ENCODE peak calls at places on chromosomes 7 and 10, in five cellular contexts. One of them, this sample, is unnamed.

GRCh38 chr10:103820101-103821062 is 35.0 kb downstream of the SH3PXD2A start:
- ATAC-seq in stimulated activated naive CD8-positive, alpha-beta T cell treated with anti-CD3 and anti-CD28 coated beads, Interleukin-15, amount 100 ng/mL, for 72 hours: no peak
- ATAC-seq in naive thymus-derived CD8-positive, alpha-beta T cell: no peak
- ATAC-seq in natural killer cell: no peak
- ATAC-seq in activated CD8-positive, alpha-beta T cell treated with anti-CD3 and anti-CD28 coated beads for 36 hours: no peak
- ATAC-seq in this sample: peak

GRCh38 chr10:86377797-86378146 is 11.2 kb upstream of the GRID1 start:
- ATAC-seq in naive thymus-derived CD8-positive, alpha-beta T cell: no peak
- ATAC-seq in stimulated activated naive CD8-positive, alpha-beta T cell treated with anti-CD3 and anti-CD28 coated beads, Interleukin-15, amount 100 ng/mL, for 72 hours: no peak
- ATAC-seq in activated CD8-positive, alpha-beta T cell treated with anti-CD3 and anti-CD28 coated beads for 36 hours: no peak
- ATAC-seq in natural killer cell: no peak
- ATAC-seq in this sample: no peak

GRCh38 chr7:135207739-135208416 is 3.4 kb downstream of the WDR91 start:
- ATAC-seq in naive thymus-derived CD8-positive, alpha-beta T cell: no peak
- ATAC-seq in natural killer cell: no peak
- ATAC-seq in activated CD8-positive, alpha-beta T cell treated with anti-CD3 and anti-CD28 coated beads for 36 hours: no peak
- ATAC-seq in stimulated activated naive CD8-positive, alpha-beta T cell treated with anti-CD3 and anti-CD28 coated beads, Interleukin-15, amount 100 ng/mL, for 72 hours: no peak
- ATAC-seq in this sample: no peak

GRCh38 chr7:7017707-7018265 is 164.6 kb upstream of the C1GALT1 start:
- ATAC-seq in naive thymus-derived CD8-positive, alpha-beta T cell: no peak
- ATAC-seq in natural killer cell: no peak
- ATAC-seq in activated CD8-positive, alpha-beta T cell treated with anti-CD3 and anti-CD28 coated beads for 36 hours: no peak
- ATAC-seq in stimulated activated naive CD8-positive, alpha-beta T cell treated with anti-CD3 and anti-CD28 coated beads, Interleukin-15, amount 100 ng/mL, for 72 hours: no peak
- ATAC-seq in this sample: no peak

GRCh38 chr10:61399386-61399785 is 53.8 kb downstream of the TMEM26 start:
- ATAC-seq in naive thymus-derived CD8-positive, alpha-beta T cell: no peak
- ATAC-seq in activated CD8-positive, alpha-beta T cell treated with anti-CD3 and anti-CD28 coated beads for 36 hours: no peak
- ATAC-seq in stimulated activated naive CD8-positive, alpha-beta T cell treated with anti-CD3 and anti-CD28 coated beads, Interleukin-15, amount 100 ng/mL, for 72 hours: no peak
- ATAC-seq in natural killer cell: no peak
- ATAC-seq in this sample: no peak

GRCh38 chr10:121288864-121289659 is 309.2 kb downstream of the FGFR2 start:
- ATAC-seq in activated CD8-positive, alpha-beta T cell treated with anti-CD3 and anti-CD28 coated beads for 36 hours: no peak
- ATAC-seq in natural killer cell: no peak
- ATAC-seq in naive thymus-derived CD8-positive, alpha-beta T cell: no peak
- ATAC-seq in stimulated activated naive CD8-positive, alpha-beta T cell treated with anti-CD3 and anti-CD28 coated beads, Interleukin-15, amount 100 ng/mL, for 72 hours: no peak
- ATAC-seq in this sample: no peak

GRCh38 chr10:122062831-122063674 is 74.1 kb downstream of the TACC2 start:
- ATAC-seq in naive thymus-derived CD8-positive, alpha-beta T cell: no peak
- ATAC-seq in stimulated activated naive CD8-positive, alpha-beta T cell treated with anti-CD3 and anti-CD28 coated beads, Interleukin-15, amount 100 ng/mL, for 72 hours: no peak
- ATAC-seq in natural killer cell: no peak
- ATAC-seq in activated CD8-positive, alpha-beta T cell treated with anti-CD3 and anti-CD28 coated beads for 36 hours: no peak
- ATAC-seq in this sample: peak

GRCh38 chr10:48246501-48246900 is 28.0 kb downstream of the FRMPD2 start:
- ATAC-seq in naive thymus-derived CD8-positive, alpha-beta T cell: no peak
- ATAC-seq in stimulated activated naive CD8-positive, alpha-beta T cell treated with anti-CD3 and anti-CD28 coated beads, Interleukin-15, amount 100 ng/mL, for 72 hours: no peak
- ATAC-seq in natural killer cell: no peak
- ATAC-seq in activated CD8-positive, alpha-beta T cell treated with anti-CD3 and anti-CD28 coated beads for 36 hours: no peak
- ATAC-seq in this sample: no peak

GRCh38 chr7:27784399-27785053 is 44.6 kb downstream of the TAX1BP1 start:
- ATAC-seq in activated CD8-positive, alpha-beta T cell treated with anti-CD3 and anti-CD28 coated beads for 36 hours: peak
- ATAC-seq in natural killer cell: peak
- ATAC-seq in stimulated activated naive CD8-positive, alpha-beta T cell treated with anti-CD3 and anti-CD28 coated beads, Interleukin-15, amount 100 ng/mL, for 72 hours: peak
- ATAC-seq in naive thymus-derived CD8-positive, alpha-beta T cell: peak
- ATAC-seq in this sample: no peak

GRCh38 chr7:44276571-44277101 is 48.8 kb downstream of the CAMK2B start:
- ATAC-seq in naive thymus-derived CD8-positive, alpha-beta T cell: no peak
- ATAC-seq in stimulated activated naive CD8-positive, alpha-beta T cell treated with anti-CD3 and anti-CD28 coated beads, Interleukin-15, amount 100 ng/mL, for 72 hours: no peak
- ATAC-seq in activated CD8-positive, alpha-beta T cell treated with anti-CD3 and anti-CD28 coated beads for 36 hours: no peak
- ATAC-seq in natural killer cell: no peak
- ATAC-seq in this sample: no peak

GRCh38 chr10:5956146-5956914 is 21.0 kb downstream of the IL15RA start:
- ATAC-seq in natural killer cell: no peak
- ATAC-seq in activated CD8-positive, alpha-beta T cell treated with anti-CD3 and anti-CD28 coated beads for 36 hours: no peak
- ATAC-seq in naive thymus-derived CD8-positive, alpha-beta T cell: no peak
- ATAC-seq in stimulated activated naive CD8-positive, alpha-beta T cell treated with anti-CD3 and anti-CD28 coated beads, Interleukin-15, amount 100 ng/mL, for 72 hours: no peak
- ATAC-seq in this sample: no peak

GRCh38 chr10:17779761-17780160 is 27.8 kb downstream of the TMEM236 start:
- ATAC-seq in stimulated activated naive CD8-positive, alpha-beta T cell treated with anti-CD3 and anti-CD28 coated beads, Interleukin-15, amount 100 ng/mL, for 72 hours: no peak
- ATAC-seq in activated CD8-positive, alpha-beta T cell treated with anti-CD3 and anti-CD28 coated beads for 36 hours: no peak
- ATAC-seq in natural killer cell: no peak
- ATAC-seq in naive thymus-derived CD8-positive, alpha-beta T cell: no peak
- ATAC-seq in this sample: no peak

GRCh38 chr7:21140622-21141021 is 287.3 kb upstream of the SP4 start:
- ATAC-seq in stimulated activated naive CD8-positive, alpha-beta T cell treated with anti-CD3 and anti-CD28 coated beads, Interleukin-15, amount 100 ng/mL, for 72 hours: no peak
- ATAC-seq in activated CD8-positive, alpha-beta T cell treated with anti-CD3 and anti-CD28 coated beads for 36 hours: no peak
- ATAC-seq in naive thymus-derived CD8-positive, alpha-beta T cell: no peak
- ATAC-seq in natural killer cell: no peak
- ATAC-seq in this sample: no peak

GRCh38 chr10:89981891-89982290 is 280.5 kb downstream of the KIF20B start:
- ATAC-seq in naive thymus-derived CD8-positive, alpha-beta T cell: no peak
- ATAC-seq in activated CD8-positive, alpha-beta T cell treated with anti-CD3 and anti-CD28 coated beads for 36 hours: no peak
- ATAC-seq in natural killer cell: no peak
- ATAC-seq in stimulated activated naive CD8-positive, alpha-beta T cell treated with anti-CD3 and anti-CD28 coated beads, Interleukin-15, amount 100 ng/mL, for 72 hours: no peak
- ATAC-seq in this sample: no peak

GRCh38 chr10:70617798-70618568 is 15.4 kb upstream of the PRF1 start:
- ATAC-seq in natural killer cell: peak
- ATAC-seq in stimulated activated naive CD8-positive, alpha-beta T cell treated with anti-CD3 and anti-CD28 coated beads, Interleukin-15, amount 100 ng/mL, for 72 hours: peak
- ATAC-seq in activated CD8-positive, alpha-beta T cell treated with anti-CD3 and anti-CD28 coated beads for 36 hours: peak
- ATAC-seq in naive thymus-derived CD8-positive, alpha-beta T cell: no peak
- ATAC-seq in this sample: no peak

GRCh38 chr10:49024484-49024883 is 84.8 kb upstream of the LRRC18 start:
- ATAC-seq in natural killer cell: no peak
- ATAC-seq in stimulated activated naive CD8-positive, alpha-beta T cell treated with anti-CD3 and anti-CD28 coated beads, Interleukin-15, amount 100 ng/mL, for 72 hours: no peak
- ATAC-seq in naive thymus-derived CD8-positive, alpha-beta T cell: no peak
- ATAC-seq in activated CD8-positive, alpha-beta T cell treated with anti-CD3 and anti-CD28 coated beads for 36 hours: no peak
- ATAC-seq in this sample: no peak

GRCh38 chr10:71103969-71104368 is 108.4 kb upstream of the UNC5B start:
- ATAC-seq in natural killer cell: no peak
- ATAC-seq in stimulated activated naive CD8-positive, alpha-beta T cell treated with anti-CD3 and anti-CD28 coated beads, Interleukin-15, amount 100 ng/mL, for 72 hours: no peak
- ATAC-seq in naive thymus-derived CD8-positive, alpha-beta T cell: no peak
- ATAC-seq in activated CD8-positive, alpha-beta T cell treated with anti-CD3 and anti-CD28 coated beads for 36 hours: no peak
- ATAC-seq in this sample: no peak

GRCh38 chr7:127887096-127887495 is 144.1 kb downstream of the LRRC4 start:
- ATAC-seq in activated CD8-positive, alpha-beta T cell treated with anti-CD3 and anti-CD28 coated beads for 36 hours: no peak
- ATAC-seq in natural killer cell: no peak
- ATAC-seq in naive thymus-derived CD8-positive, alpha-beta T cell: no peak
- ATAC-seq in stimulated activated naive CD8-positive, alpha-beta T cell treated with anti-CD3 and anti-CD28 coated beads, Interleukin-15, amount 100 ng/mL, for 72 hours: no peak
- ATAC-seq in this sample: no peak

GRCh38 chr10:119415121-119415520 is 127.4 kb downstream of the RGS10 start:
- ATAC-seq in naive thymus-derived CD8-positive, alpha-beta T cell: no peak
- ATAC-seq in natural killer cell: no peak
- ATAC-seq in activated CD8-positive, alpha-beta T cell treated with anti-CD3 and anti-CD28 coated beads for 36 hours: no peak
- ATAC-seq in stimulated activated naive CD8-positive, alpha-beta T cell treated with anti-CD3 and anti-CD28 coated beads, Interleukin-15, amount 100 ng/mL, for 72 hours: no peak
- ATAC-seq in this sample: no peak

GRCh38 chr7:28587211-28587610 is 174.9 kb downstream of the CREB5 start:
- ATAC-seq in naive thymus-derived CD8-positive, alpha-beta T cell: no peak
- ATAC-seq in natural killer cell: no peak
- ATAC-seq in activated CD8-positive, alpha-beta T cell treated with anti-CD3 and anti-CD28 coated beads for 36 hours: no peak
- ATAC-seq in stimulated activated naive CD8-positive, alpha-beta T cell treated with anti-CD3 and anti-CD28 coated beads, Interleukin-15, amount 100 ng/mL, for 72 hours: no peak
- ATAC-seq in this sample: no peak

GRCh38 chr10:27474741-27475140 is 29.4 kb upstream of the RAB18 start:
- ATAC-seq in activated CD8-positive, alpha-beta T cell treated with anti-CD3 and anti-CD28 coated beads for 36 hours: no peak
- ATAC-seq in stimulated activated naive CD8-positive, alpha-beta T cell treated with anti-CD3 and anti-CD28 coated beads, Interleukin-15, amount 100 ng/mL, for 72 hours: no peak
- ATAC-seq in naive thymus-derived CD8-positive, alpha-beta T cell: no peak
- ATAC-seq in natural killer cell: no peak
- ATAC-seq in this sample: no peak

GRCh38 chr7:134779741-134780065 is 269 bp downstream of the CALD1 start:
- ATAC-seq in activated CD8-positive, alpha-beta T cell treated with anti-CD3 and anti-CD28 coated beads for 36 hours: no peak
- ATAC-seq in stimulated activated naive CD8-positive, alpha-beta T cell treated with anti-CD3 and anti-CD28 coated beads, Interleukin-15, amount 100 ng/mL, for 72 hours: no peak
- ATAC-seq in naive thymus-derived CD8-positive, alpha-beta T cell: no peak
- ATAC-seq in natural killer cell: no peak
- ATAC-seq in this sample: peak

GRCh38 chr7:75689246-75690099 is 49.3 kb downstream of the HIP1 start:
- ATAC-seq in natural killer cell: no peak
- ATAC-seq in naive thymus-derived CD8-positive, alpha-beta T cell: no peak
- ATAC-seq in stimulated activated naive CD8-positive, alpha-beta T cell treated with anti-CD3 and anti-CD28 coated beads, Interleukin-15, amount 100 ng/mL, for 72 hours: no peak
- ATAC-seq in activated CD8-positive, alpha-beta T cell treated with anti-CD3 and anti-CD28 coated beads for 36 hours: no peak
- ATAC-seq in this sample: no peak

GRCh38 chr10:127715249-127715648 is 21.7 kb upstream of the FOXI2 start:
- ATAC-seq in natural killer cell: no peak
- ATAC-seq in activated CD8-positive, alpha-beta T cell treated with anti-CD3 and anti-CD28 coated beads for 36 hours: no peak
- ATAC-seq in naive thymus-derived CD8-positive, alpha-beta T cell: no peak
- ATAC-seq in stimulated activated naive CD8-positive, alpha-beta T cell treated with anti-CD3 and anti-CD28 coated beads, Interleukin-15, amount 100 ng/mL, for 72 hours: no peak
- ATAC-seq in this sample: no peak

GRCh38 chr10:113993489-113993932 is 50.2 kb upstream of the ADRB1 start:
- ATAC-seq in activated CD8-positive, alpha-beta T cell treated with anti-CD3 and anti-CD28 coated beads for 36 hours: no peak
- ATAC-seq in natural killer cell: no peak
- ATAC-seq in stimulated activated naive CD8-positive, alpha-beta T cell treated with anti-CD3 and anti-CD28 coated beads, Interleukin-15, amount 100 ng/mL, for 72 hours: no peak
- ATAC-seq in naive thymus-derived CD8-positive, alpha-beta T cell: no peak
- ATAC-seq in this sample: peak

GRCh38 chr10:101464518-101465085 is 110.6 kb downstream of the BTRC start:
- ATAC-seq in naive thymus-derived CD8-positive, alpha-beta T cell: no peak
- ATAC-seq in stimulated activated naive CD8-positive, alpha-beta T cell treated with anti-CD3 and anti-CD28 coated beads, Interleukin-15, amount 100 ng/mL, for 72 hours: no peak
- ATAC-seq in natural killer cell: no peak
- ATAC-seq in activated CD8-positive, alpha-beta T cell treated with anti-CD3 and anti-CD28 coated beads for 36 hours: no peak
- ATAC-seq in this sample: no peak

GRCh38 chr7:29606830-29607229 is 43.2 kb downstream of the PRR15 start:
- ATAC-seq in naive thymus-derived CD8-positive, alpha-beta T cell: no peak
- ATAC-seq in natural killer cell: no peak
- ATAC-seq in stimulated activated naive CD8-positive, alpha-beta T cell treated with anti-CD3 and anti-CD28 coated beads, Interleukin-15, amount 100 ng/mL, for 72 hours: no peak
- ATAC-seq in activated CD8-positive, alpha-beta T cell treated with anti-CD3 and anti-CD28 coated beads for 36 hours: no peak
- ATAC-seq in this sample: no peak

GRCh38 chr7:34165927-34166550 is 260.7 kb downstream of the BMPER start:
- ATAC-seq in stimulated activated naive CD8-positive, alpha-beta T cell treated with anti-CD3 and anti-CD28 coated beads, Interleukin-15, amount 100 ng/mL, for 72 hours: no peak
- ATAC-seq in naive thymus-derived CD8-positive, alpha-beta T cell: no peak
- ATAC-seq in natural killer cell: no peak
- ATAC-seq in activated CD8-positive, alpha-beta T cell treated with anti-CD3 and anti-CD28 coated beads for 36 hours: no peak
- ATAC-seq in this sample: no peak

GRCh38 chr7:128206747-128207500 is 34.2 kb upstream of the LEP start:
- ATAC-seq in stimulated activated naive CD8-positive, alpha-beta T cell treated with anti-CD3 and anti-CD28 coated beads, Interleukin-15, amount 100 ng/mL, for 72 hours: no peak
- ATAC-seq in naive thymus-derived CD8-positive, alpha-beta T cell: no peak
- ATAC-seq in activated CD8-positive, alpha-beta T cell treated with anti-CD3 and anti-CD28 coated beads for 36 hours: no peak
- ATAC-seq in natural killer cell: no peak
- ATAC-seq in this sample: no peak

GRCh38 chr10:119283818-119284217 is 76.4 kb downstream of the GRK5 start:
- ATAC-seq in stimulated activated naive CD8-positive, alpha-beta T cell treated with anti-CD3 and anti-CD28 coated beads, Interleukin-15, amount 100 ng/mL, for 72 hours: peak
- ATAC-seq in activated CD8-positive, alpha-beta T cell treated with anti-CD3 and anti-CD28 coated beads for 36 hours: peak
- ATAC-seq in naive thymus-derived CD8-positive, alpha-beta T cell: peak
- ATAC-seq in natural killer cell: no peak
- ATAC-seq in this sample: peak

GRCh38 chr7:37193775-37194135 is 254.9 kb downstream of the ELMO1 start:
- ATAC-seq in activated CD8-positive, alpha-beta T cell treated with anti-CD3 and anti-CD28 coated beads for 36 hours: no peak
- ATAC-seq in stimulated activated naive CD8-positive, alpha-beta T cell treated with anti-CD3 and anti-CD28 coated beads, Interleukin-15, amount 100 ng/mL, for 72 hours: no peak
- ATAC-seq in naive thymus-derived CD8-positive, alpha-beta T cell: no peak
- ATAC-seq in natural killer cell: no peak
- ATAC-seq in this sample: no peak

GRCh38 chr7:26515462-26515861 is 223.8 kb downstream of the SNX10 start:
- ATAC-seq in natural killer cell: no peak
- ATAC-seq in naive thymus-derived CD8-positive, alpha-beta T cell: no peak
- ATAC-seq in activated CD8-positive, alpha-beta T cell treated with anti-CD3 and anti-CD28 coated beads for 36 hours: no peak
- ATAC-seq in stimulated activated naive CD8-positive, alpha-beta T cell treated with anti-CD3 and anti-CD28 coated beads, Interleukin-15, amount 100 ng/mL, for 72 hours: no peak
- ATAC-seq in this sample: no peak

GRCh38 chr7:113256883-113257531 is 138.7 kb upstream of the SMIM30 start:
- ATAC-seq in activated CD8-positive, alpha-beta T cell treated with anti-CD3 and anti-CD28 coated beads for 36 hours: no peak
- ATAC-seq in naive thymus-derived CD8-positive, alpha-beta T cell: no peak
- ATAC-seq in stimulated activated naive CD8-positive, alpha-beta T cell treated with anti-CD3 and anti-CD28 coated beads, Interleukin-15, amount 100 ng/mL, for 72 hours: no peak
- ATAC-seq in natural killer cell: no peak
- ATAC-seq in this sample: no peak

GRCh38 chr7:42236266-42237161 is 495 bp downstream of the GLI3 start:
- ATAC-seq in stimulated activated naive CD8-positive, alpha-beta T cell treated with anti-CD3 and anti-CD28 coated beads, Interleukin-15, amount 100 ng/mL, for 72 hours: peak
- ATAC-seq in natural killer cell: peak
- ATAC-seq in activated CD8-positive, alpha-beta T cell treated with anti-CD3 and anti-CD28 coated beads for 36 hours: peak
- ATAC-seq in naive thymus-derived CD8-positive, alpha-beta T cell: no peak
- ATAC-seq in this sample: peak

GRCh38 chr10:52871191-52871843 is 98.7 kb upstream of the MBL2 start:
- ATAC-seq in activated CD8-positive, alpha-beta T cell treated with anti-CD3 and anti-CD28 coated beads for 36 hours: no peak
- ATAC-seq in natural killer cell: no peak
- ATAC-seq in naive thymus-derived CD8-positive, alpha-beta T cell: no peak
- ATAC-seq in stimulated activated naive CD8-positive, alpha-beta T cell treated with anti-CD3 and anti-CD28 coated beads, Interleukin-15, amount 100 ng/mL, for 72 hours: no peak
- ATAC-seq in this sample: no peak

GRCh38 chr10:63622097-63622496 is 100.9 kb downstream of the REEP3 start:
- ATAC-seq in stimulated activated naive CD8-positive, alpha-beta T cell treated with anti-CD3 and anti-CD28 coated beads, Interleukin-15, amount 100 ng/mL, for 72 hours: no peak
- ATAC-seq in activated CD8-positive, alpha-beta T cell treated with anti-CD3 and anti-CD28 coated beads for 36 hours: no peak
- ATAC-seq in natural killer cell: no peak
- ATAC-seq in naive thymus-derived CD8-positive, alpha-beta T cell: no peak
- ATAC-seq in this sample: no peak

GRCh38 chr10:19204239-19204917 is 155.8 kb downstream of the MALRD1 start:
- ATAC-seq in activated CD8-positive, alpha-beta T cell treated with anti-CD3 and anti-CD28 coated beads for 36 hours: no peak
- ATAC-seq in stimulated activated naive CD8-positive, alpha-beta T cell treated with anti-CD3 and anti-CD28 coated beads, Interleukin-15, amount 100 ng/mL, for 72 hours: no peak
- ATAC-seq in naive thymus-derived CD8-positive, alpha-beta T cell: no peak
- ATAC-seq in natural killer cell: no peak
- ATAC-seq in this sample: no peak

This sample was measured in gastroesophageal sphincter.